ENCODE peak calls at places on chromosomes 1 and 21, in four cellular contexts. C, F, M and N are unnamed samples.

GRCh38 chr1:38680801-38681510 is 178.6 kb downstream of the RRAGC start:
- DNase-seq in C (no peak), F (no peak), M (peak), N (no peak)

GRCh38 chr1:109312978-109313775 is 6.4 kb upstream of the MYBPHL start:
- DNase-seq in F (no peak), M (no peak), C (no peak), N (no peak)

GRCh38 chr1:43540653-43541071 is 10.0 kb downstream of the PTPRF start:
- DNase-seq in C (no peak), F (no peak), M (no peak), N (no peak)

GRCh38 chr1:150268342-150268705 is 492 bp downstream of the APH1A start:
- DNase-seq in C (no peak), F (peak), M (peak), N (peak)

GRCh38 chr1:107545056-107545597 is 404.3 kb downstream of the NTNG1 start:
- DNase-seq in C (no peak), M (no peak), F (no peak), N (no peak)

GRCh38 chr1:39268112-39268581 is 63.7 kb downstream of the MACF1 start:
- DNase-seq in F (no peak), C (no peak), M (no peak), N (peak)

GRCh38 chr1:33575324-33575879 is 103.0 kb downstream of the ZSCAN20 start:
- DNase-seq in M (no peak), F (no peak), C (no peak), N (no peak)

GRCh38 chr1:31529999-31530705 is 46.2 kb upstream of the TINAGL1 start:
- DNase-seq in F (no peak), C (no peak), M (no peak), N (no peak)

GRCh38 chr21:38434913-38435533 is 63.3 kb downstream of the ERG start:
- DNase-seq in C (no peak), F (no peak), M (no peak), N (no peak)

GRCh38 chr1:4603317-4604110 is 50.9 kb upstream of the AJAP1 start:
- DNase-seq in F (no peak), M (no peak), C (no peak), N (no peak)

GRCh38 chr1:21552715-21553114 is 43.5 kb downstream of the ALPL start:
- DNase-seq in C (no peak), M (no peak), F (no peak), N (no peak)

GRCh38 chr1:115465802-115466363 is 127.8 kb upstream of the NGF start:
- DNase-seq in F (no peak), C (no peak), M (no peak), N (no peak)

GRCh38 chr1:116751149-116751548 is 3.1 kb upstream of the CD2 start:
- DNase-seq in F (no peak), C (no peak), M (no peak), N (no peak)

GRCh38 chr1:24767351-24767750 is 22.1 kb downstream of the CLIC4 start:
- DNase-seq in M (no peak), F (no peak), C (no peak), N (no peak)

GRCh38 chr1:20349561-20349960 is 58.9 kb downstream of the VWA5B1 start:
- DNase-seq in F (no peak), C (no peak), M (no peak), N (no peak)

GRCh38 chr1:41371630-41372599 is 10.7 kb downstream of the FOXO6 start:
- DNase-seq in C (no peak), M (peak), F (no peak), N (no peak)

GRCh38 chr1:221712776-221713431 is 29.0 kb downstream of the DUSP10 start:
- DNase-seq in C (peak), M (no peak), F (no peak), N (no peak)

GRCh38 chr1:40317394-40318074 is 448 bp upstream of the COL9A2 start:
- DNase-seq in C (no peak), F (no peak), M (no peak), N (no peak)

GRCh38 chr1:247156787-247157232 is 15.0 kb downstream of the ZNF124 start:
- DNase-seq in M (no peak), F (no peak), C (no peak), N (no peak)

GRCh38 chr1:29478879-29479278 is 242.6 kb downstream of the PTPRU start:
- DNase-seq in F (no peak), C (no peak), M (no peak), N (no peak)

GRCh38 chr21:38679531-38679930 is 126.2 kb upstream of the ETS2 start:
- DNase-seq in M (no peak), F (no peak), C (peak), N (no peak)

GRCh38 chr1:22500476-22500875 is 48.8 kb downstream of the ZBTB40 start:
- DNase-seq in F (no peak), M (no peak), C (no peak), N (no peak)

GRCh38 chr21:34511154-34511553 is 856 bp downstream of the KCNE1 start:
- DNase-seq in M (no peak), F (no peak), C (no peak), N (no peak)
- TF ChIP-seq TAF1 in M (no peak), F (no peak), C (no peak), N (no peak)

GRCh38 chr1:204443871-204444581 is 32.4 kb upstream of the PPP1R15B start:
- DNase-seq in C (no peak), F (no peak), M (peak), N (no peak)
- TF ChIP-seq TAF1 in C (no peak), F (no peak), M (no peak), N (no peak)

GRCh38 chr1:6489383-6489765 is 2.1 kb downstream of the PLEKHG5 start:
- DNase-seq in C (no peak), F (no peak), M (no peak), N (no peak)

GRCh38 chr1:6491480-6491962 is at the start of gene PLEKHG5:
- DNase-seq in M (no peak), F (no peak), C (no peak), N (no peak)

GRCh38 chr1:6489799-6490180 is 1.7 kb downstream of the PLEKHG5 start:
- DNase-seq in C (peak), F (peak), M (peak), N (peak)

GRCh38 chr1:6491076-6491449 is 404 bp downstream of the PLEKHG5 start:
- DNase-seq in F (no peak), M (no peak), C (no peak), N (no peak)

GRCh38 chr1:6490181-6491075 is 1.0 kb downstream of the PLEKHG5 start:
- DNase-seq in C (peak), F (peak), M (peak), N (peak)
- TF ChIP-seq TAF1 in C (no peak), F (no peak), M (no peak), N (no peak)

GRCh38 chr21:26813426-26813998 is 31.7 kb downstream of the ADAMTS1 start:
- DNase-seq in M (no peak), F (no peak), C (no peak), N (no peak)

GRCh38 chr21:26810266-26810665 is 34.9 kb downstream of the ADAMTS1 start:
- DNase-seq in F (no peak), M (no peak), C (no peak), N (no peak)

GRCh38 chr21:26814374-26814773 is 30.8 kb downstream of the ADAMTS1 start:
- DNase-seq in C (no peak), F (no peak), M (no peak), N (no peak)

GRCh38 chr21:26809745-26810144 is 35.5 kb downstream of the ADAMTS1 start:
- DNase-seq in F (no peak), M (no peak), C (no peak), N (no peak)

DNA sequence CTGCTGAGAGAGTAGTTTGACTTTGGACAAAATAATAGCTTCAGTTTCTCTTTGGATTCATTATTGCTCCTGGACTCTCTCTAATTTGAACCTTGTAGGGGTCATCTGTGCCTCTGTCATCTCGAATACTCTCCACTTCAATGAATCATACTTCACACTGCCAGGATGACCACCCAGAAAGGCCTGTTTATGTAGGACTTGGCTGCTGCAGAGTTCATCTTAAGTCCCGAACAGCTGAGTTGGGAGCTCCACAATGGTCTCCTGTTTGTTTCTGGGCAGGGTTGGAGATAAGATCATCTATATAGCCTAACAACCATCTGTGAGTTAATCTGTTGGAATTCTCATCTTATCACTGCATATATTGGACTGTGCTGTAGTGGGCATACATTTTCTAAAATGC is 34.2 kb downstream of the ADAMTS1 start:
- DNase-seq in C (no peak), F (no peak), M (no peak), N (no peak)
- TF ChIP-seq TAF1 in C (no peak), F (no peak), M (no peak), N (no peak)

DNA sequence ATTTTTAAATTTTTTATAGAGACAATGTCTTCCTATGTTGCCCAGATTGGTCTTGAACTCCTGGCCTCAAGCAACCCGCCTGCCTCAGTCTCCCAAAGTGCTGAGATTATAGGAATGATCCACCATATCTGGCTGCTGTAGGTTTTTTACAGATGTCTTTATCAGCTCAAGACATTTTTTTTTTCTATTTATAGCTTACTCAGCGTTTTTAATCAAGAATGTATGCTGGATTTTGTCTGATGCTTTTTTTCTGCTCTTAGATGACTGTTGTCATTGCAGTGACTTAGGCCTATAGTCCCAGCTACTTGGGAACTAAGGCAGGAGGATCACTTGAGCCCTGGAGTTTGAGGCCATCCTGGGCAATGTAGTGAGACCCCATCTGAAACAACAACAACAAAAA is 72.5 kb downstream of the POFUT2 start:
- DNase-seq in C (no peak), M (no peak), F (no peak), N (no peak)
- TF ChIP-seq TAF1 in C (no peak), M (no peak), F (no peak), N (no peak)

DNA sequence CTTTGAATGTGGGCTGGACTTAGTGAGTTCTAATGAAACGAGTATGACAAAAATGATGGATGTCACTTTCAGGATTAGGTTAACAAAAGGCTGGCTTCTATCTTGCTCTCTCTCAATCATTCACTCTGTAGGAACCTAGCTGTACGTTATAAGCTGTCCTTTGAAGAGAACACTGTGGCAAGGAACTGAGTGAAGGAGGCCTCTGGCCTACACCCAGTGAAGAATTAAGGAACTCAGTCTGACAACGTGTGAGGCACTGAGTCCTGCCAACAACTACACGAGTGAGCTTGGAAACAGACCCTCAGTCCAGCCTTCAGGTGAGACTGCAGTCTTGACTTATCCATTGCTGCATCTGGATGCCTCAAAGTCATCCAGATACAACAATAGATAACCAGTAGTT is 3.3 kb upstream of the DNTTIP2 start:
- DNase-seq in M (no peak), C (no peak), F (no peak), N (no peak)
- TF ChIP-seq TAF1 in M (no peak), C (no peak), F (no peak), N (no peak)

DNA sequence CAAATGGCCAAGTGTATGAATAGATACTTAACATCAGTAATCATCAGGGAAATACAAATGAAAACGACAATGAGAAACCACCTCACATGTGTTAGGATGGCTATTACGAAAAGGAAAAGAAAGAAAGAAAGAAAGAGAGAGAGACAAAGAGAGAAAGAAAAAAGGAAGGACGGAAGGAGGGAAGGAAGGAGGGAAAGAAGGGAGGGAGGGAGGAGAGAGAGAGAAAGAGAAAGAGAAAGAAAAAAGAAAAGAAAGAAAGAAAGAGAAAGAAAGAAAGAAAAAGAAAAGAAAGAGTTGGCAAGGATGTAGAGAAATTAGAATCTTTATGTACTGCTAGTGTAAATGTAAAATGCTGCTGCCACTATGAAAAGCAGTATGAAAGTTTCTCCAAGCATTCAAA is 90.7 kb upstream of the DPT start:
- DNase-seq in F (no peak), C (no peak), M (no peak), N (no peak)
- TF ChIP-seq TAF1 in F (no peak), C (no peak), M (no peak), N (no peak)

GRCh38 chr1:105891308-105891707 is 1165.2 kb upstream of the PRMT6 start:
- DNase-seq in F (no peak), C (no peak), M (no peak), N (no peak)

DNA sequence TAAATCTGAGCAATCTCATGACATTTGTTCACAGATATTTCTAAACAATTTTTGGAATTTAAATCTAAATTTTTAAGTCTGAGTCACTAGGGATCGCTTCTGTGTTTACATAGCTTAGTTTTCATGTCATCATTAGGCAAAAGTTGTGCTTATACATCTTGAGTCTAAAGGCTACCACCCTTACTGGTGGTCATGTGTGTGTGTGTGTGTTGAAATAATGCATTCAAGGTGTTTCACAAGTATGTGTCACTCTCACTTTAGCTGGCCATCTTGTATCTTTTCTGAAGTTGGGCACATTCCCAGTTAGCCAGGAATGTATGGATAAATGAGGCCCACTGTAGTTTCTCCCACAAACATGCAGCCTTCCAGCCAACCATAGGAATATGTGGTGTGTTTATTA is 1162.5 kb upstream of the PRMT6 start:
- DNase-seq in C (no peak), M (no peak), F (no peak), N (no peak)
- TF ChIP-seq TAF1 in C (no peak), M (no peak), F (no peak), N (no peak)

DNA sequence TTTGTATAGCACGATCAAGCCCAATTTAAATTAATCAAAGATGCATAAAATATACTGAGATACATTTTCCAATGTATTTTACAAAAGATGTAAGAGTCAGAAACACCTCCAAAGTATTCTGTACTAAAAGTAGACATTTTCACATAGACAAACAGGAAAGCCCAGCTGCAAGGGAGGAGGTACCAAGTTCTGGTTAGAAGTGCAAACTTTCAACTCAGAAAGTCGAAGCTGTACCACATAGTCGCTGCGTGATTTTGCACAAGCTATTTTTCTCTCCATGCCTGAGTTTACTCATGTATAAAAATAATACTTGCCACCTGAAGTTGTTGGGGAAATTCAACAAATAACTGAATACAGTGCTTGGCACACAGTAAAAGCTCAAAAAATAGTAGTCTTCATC is 5.6 kb upstream of the HNRNPU start:
- DNase-seq in C (no peak), M (no peak), F (no peak), N (no peak)
- TF ChIP-seq TAF1 in C (no peak), M (no peak), F (no peak), N (no peak)